ENCODE peak calls at places on chromosomes 11 and 22, in six cellular contexts. One of them, this sample, is unnamed.

GRCh38 chr22:39405346-39406085 is 5.9 kb downstream of the TAB1 start:
- DNase-seq in left cardiac atrium: peak; percentile 58
- DNase-seq in adipocyte: peak; percentile 55
- DNase-seq in suprapubic skin: no peak
- DNase-seq in CD4-positive, alpha-beta T cell: no peak
- DNase-seq in GM03348: no peak
- DNase-seq in this sample: no peak

GRCh38 chr11:114199051-114199450 is 97.1 kb upstream of the NNMT start:
- DNase-seq in left cardiac atrium: no peak
- DNase-seq in adipocyte: no peak
- DNase-seq in suprapubic skin: no peak
- DNase-seq in CD4-positive, alpha-beta T cell: no peak
- DNase-seq in GM03348: no peak
- DNase-seq in this sample: no peak

GRCh38 chr11:110818032-110818687 is 105.9 kb upstream of the ARHGAP20 start:
- DNase-seq in left cardiac atrium: no peak
- DNase-seq in adipocyte: peak; percentile 30
- DNase-seq in suprapubic skin: no peak
- DNase-seq in CD4-positive, alpha-beta T cell: no peak
- DNase-seq in GM03348: no peak
- DNase-seq in this sample: no peak

GRCh38 chr22:45631140-45631539 is 40.5 kb upstream of the ATXN10 start:
- DNase-seq in left cardiac atrium: no peak
- DNase-seq in adipocyte: no peak
- DNase-seq in suprapubic skin: no peak
- DNase-seq in CD4-positive, alpha-beta T cell: no peak
- DNase-seq in GM03348: no peak
- DNase-seq in this sample: no peak

GRCh38 chr11:34224434-34224966 is 119.1 kb downstream of the NAT10 start:
- DNase-seq in left cardiac atrium: no peak
- DNase-seq in adipocyte: no peak
- DNase-seq in suprapubic skin: no peak
- DNase-seq in CD4-positive, alpha-beta T cell: no peak
- DNase-seq in GM03348: no peak
- DNase-seq in this sample: no peak

GRCh38 chr22:45094081-45094720 is 69.5 kb upstream of the NUP50 start:
- DNase-seq in left cardiac atrium: no peak
- DNase-seq in adipocyte: no peak
- DNase-seq in suprapubic skin: no peak
- DNase-seq in CD4-positive, alpha-beta T cell: no peak
- DNase-seq in GM03348: no peak
- DNase-seq in this sample: no peak

GRCh38 chr11:61589961-61590360 is 9.1 kb upstream of the SYT7 start:
- DNase-seq in left cardiac atrium: no peak
- DNase-seq in adipocyte: no peak
- DNase-seq in suprapubic skin: no peak
- DNase-seq in CD4-positive, alpha-beta T cell: no peak
- DNase-seq in GM03348: no peak
- DNase-seq in this sample: no peak

GRCh38 chr11:92376146-92376599 is 151.6 kb downstream of the FAT3 start:
- DNase-seq in left cardiac atrium: no peak
- DNase-seq in adipocyte: no peak
- DNase-seq in suprapubic skin: no peak
- DNase-seq in CD4-positive, alpha-beta T cell: no peak
- DNase-seq in GM03348: peak; percentile 41
- DNase-seq in this sample: no peak

GRCh38 chr11:118715245-118715807 is 35.9 kb upstream of the TREH start:
- DNase-seq in left cardiac atrium: no peak
- DNase-seq in adipocyte: peak; percentile 50
- DNase-seq in suprapubic skin: no peak
- DNase-seq in CD4-positive, alpha-beta T cell: no peak
- DNase-seq in GM03348: peak; percentile 33
- DNase-seq in this sample: no peak

GRCh38 chr22:27129266-27129665 is 471.9 kb downstream of the MIAT start:
- DNase-seq in left cardiac atrium: no peak
- DNase-seq in adipocyte: peak; percentile 68
- DNase-seq in suprapubic skin: no peak
- DNase-seq in CD4-positive, alpha-beta T cell: no peak
- DNase-seq in GM03348: peak; percentile 60
- DNase-seq in this sample: no peak

GRCh38 chr11:84836371-84836770 is 790.8 kb downstream of the DLG2 start:
- DNase-seq in left cardiac atrium: no peak
- DNase-seq in adipocyte: no peak
- DNase-seq in suprapubic skin: no peak
- DNase-seq in CD4-positive, alpha-beta T cell: no peak
- DNase-seq in GM03348: no peak
- DNase-seq in this sample: no peak

GRCh38 chr22:50251472-50252054 is 498 bp upstream of the HDAC10 start:
- DNase-seq in left cardiac atrium: no peak
- DNase-seq in adipocyte: no peak
- DNase-seq in suprapubic skin: no peak
- DNase-seq in CD4-positive, alpha-beta T cell: no peak
- DNase-seq in GM03348: no peak
- DNase-seq in this sample: no peak

GRCh38 chr11:110141812-110142211 is 48.6 kb downstream of the ZC3H12C start:
- DNase-seq in left cardiac atrium: no peak
- DNase-seq in adipocyte: no peak
- DNase-seq in suprapubic skin: no peak
- DNase-seq in CD4-positive, alpha-beta T cell: no peak
- DNase-seq in GM03348: no peak
- DNase-seq in this sample: no peak

GRCh38 chr11:22670803-22671202 is 4.4 kb downstream of the GAS2 start:
- DNase-seq in left cardiac atrium: no peak
- DNase-seq in adipocyte: no peak
- DNase-seq in suprapubic skin: no peak
- DNase-seq in CD4-positive, alpha-beta T cell: no peak
- DNase-seq in GM03348: no peak
- DNase-seq in this sample: no peak

GRCh38 chr11:65646921-65647701 is 9.2 kb downstream of the SIPA1 start:
- DNase-seq in left cardiac atrium: no peak
- DNase-seq in adipocyte: peak; percentile 69
- DNase-seq in suprapubic skin: no peak
- DNase-seq in CD4-positive, alpha-beta T cell: no peak
- DNase-seq in GM03348: peak; percentile 44
- DNase-seq in this sample: no peak

GRCh38 chr11:56663386-56663785 is at the start of gene OR5AR1:
- DNase-seq in left cardiac atrium: no peak
- DNase-seq in adipocyte: no peak
- DNase-seq in suprapubic skin: no peak
- DNase-seq in CD4-positive, alpha-beta T cell: no peak
- DNase-seq in GM03348: no peak
- DNase-seq in this sample: no peak

GRCh38 chr11:102837646-102838045 is 5.8 kb downstream of the MMP3 start:
- DNase-seq in left cardiac atrium: no peak
- DNase-seq in adipocyte: no peak
- DNase-seq in suprapubic skin: no peak
- DNase-seq in CD4-positive, alpha-beta T cell: no peak
- DNase-seq in GM03348: no peak
- DNase-seq in this sample: no peak

GRCh38 chr11:43508511-43508918 is 149.8 kb downstream of the TTC17 start:
- DNase-seq in left cardiac atrium: no peak
- DNase-seq in adipocyte: peak; percentile 35
- DNase-seq in suprapubic skin: no peak
- DNase-seq in CD4-positive, alpha-beta T cell: no peak
- DNase-seq in GM03348: peak; percentile 70
- DNase-seq in this sample: peak; percentile 18

GRCh38 chr22:40855104-40855959 is 1.1 kb downstream of the ST13 start:
- DNase-seq in left cardiac atrium: peak; percentile 22
- DNase-seq in adipocyte: peak; percentile 56
- DNase-seq in suprapubic skin: no peak
- DNase-seq in CD4-positive, alpha-beta T cell: no peak
- DNase-seq in GM03348: peak; percentile 20
- DNase-seq in this sample: no peak

GRCh38 chr11:80023416-80023815 is 582.6 kb upstream of the TENM4 start:
- DNase-seq in left cardiac atrium: no peak
- DNase-seq in adipocyte: no peak
- DNase-seq in suprapubic skin: no peak
- DNase-seq in CD4-positive, alpha-beta T cell: no peak
- DNase-seq in GM03348: no peak
- DNase-seq in this sample: no peak

GRCh38 chr11:62646825-62647608 is 604 bp upstream of the GANAB start:
- DNase-seq in left cardiac atrium: peak; percentile 31
- DNase-seq in adipocyte: no peak
- DNase-seq in suprapubic skin: no peak
- DNase-seq in CD4-positive, alpha-beta T cell: no peak
- DNase-seq in GM03348: no peak
- DNase-seq in this sample: no peak

GRCh38 chr22:44360686-44361381 is 48.1 kb upstream of the SHISAL1 start:
- DNase-seq in left cardiac atrium: peak; percentile 69
- DNase-seq in adipocyte: peak; percentile 94
- DNase-seq in suprapubic skin: peak; percentile 77
- DNase-seq in CD4-positive, alpha-beta T cell: no peak
- DNase-seq in GM03348: peak; percentile 92
- DNase-seq in this sample: no peak

GRCh38 chr22:48748113-48748859 is 1079.4 kb downstream of the BRD1 start:
- DNase-seq in left cardiac atrium: no peak
- DNase-seq in adipocyte: no peak
- DNase-seq in suprapubic skin: peak; percentile 74
- DNase-seq in CD4-positive, alpha-beta T cell: no peak
- DNase-seq in GM03348: peak; percentile 3
- DNase-seq in this sample: no peak

GRCh38 chr22:43150731-43151206 is 590 bp upstream of the TSPO start:
- DNase-seq in left cardiac atrium: no peak
- DNase-seq in adipocyte: no peak
- DNase-seq in suprapubic skin: no peak
- DNase-seq in CD4-positive, alpha-beta T cell: no peak
- DNase-seq in GM03348: no peak
- DNase-seq in this sample: no peak

GRCh38 chr11:112962854-112963367 is 1.7 kb downstream of the NCAM1 start:
- DNase-seq in left cardiac atrium: peak; percentile 73
- DNase-seq in adipocyte: no peak
- DNase-seq in suprapubic skin: peak; percentile 79
- DNase-seq in CD4-positive, alpha-beta T cell: no peak
- DNase-seq in GM03348: peak; percentile 70
- DNase-seq in this sample: no peak

GRCh38 chr22:25137577-25138525 is 61.8 kb upstream of the CRYBB3 start:
- DNase-seq in left cardiac atrium: no peak
- DNase-seq in adipocyte: no peak
- DNase-seq in suprapubic skin: no peak
- DNase-seq in CD4-positive, alpha-beta T cell: no peak
- DNase-seq in GM03348: no peak
- DNase-seq in this sample: no peak

GRCh38 chr22:19223110-19223509 is 44.6 kb upstream of the SLC25A1 start:
- DNase-seq in left cardiac atrium: no peak
- DNase-seq in adipocyte: no peak
- DNase-seq in suprapubic skin: peak; percentile 37
- DNase-seq in CD4-positive, alpha-beta T cell: no peak
- DNase-seq in GM03348: no peak
- DNase-seq in this sample: no peak

GRCh38 chr11:35138606-35138948 is 394 bp upstream of the CD44 start:
- DNase-seq in left cardiac atrium: no peak
- DNase-seq in adipocyte: no peak
- DNase-seq in suprapubic skin: no peak
- DNase-seq in CD4-positive, alpha-beta T cell: no peak
- DNase-seq in GM03348: no peak
- DNase-seq in this sample: no peak

GRCh38 chr22:44340271-44341239 is 27.8 kb upstream of the SHISAL1 start:
- DNase-seq in left cardiac atrium: no peak
- DNase-seq in adipocyte: no peak
- DNase-seq in suprapubic skin: no peak
- DNase-seq in CD4-positive, alpha-beta T cell: no peak
- DNase-seq in GM03348: no peak
- DNase-seq in this sample: no peak

GRCh38 chr22:38067771-38068360 is 10.7 kb downstream of the PICK1 start:
- DNase-seq in left cardiac atrium: peak; percentile 18
- DNase-seq in adipocyte: no peak
- DNase-seq in suprapubic skin: no peak
- DNase-seq in CD4-positive, alpha-beta T cell: no peak
- DNase-seq in GM03348: no peak
- DNase-seq in this sample: no peak

GRCh38 chr11:95991101-95991500 is 67.2 kb upstream of the MTMR2 start:
- DNase-seq in left cardiac atrium: no peak
- DNase-seq in adipocyte: peak; percentile 66
- DNase-seq in suprapubic skin: no peak
- DNase-seq in CD4-positive, alpha-beta T cell: no peak
- DNase-seq in GM03348: peak; percentile 21
- DNase-seq in this sample: no peak

GRCh38 chr11:70567680-70568503 is 169.6 kb downstream of the CTTN start:
- DNase-seq in left cardiac atrium: peak; percentile 71
- DNase-seq in adipocyte: peak; percentile 60
- DNase-seq in suprapubic skin: no peak
- DNase-seq in CD4-positive, alpha-beta T cell: no peak
- DNase-seq in GM03348: peak; percentile 78
- DNase-seq in this sample: no peak

This sample was measured in DND-41.